ENCODE peak calls at places on chromosome 7, in six cellular contexts. One of them, this sample, is unnamed.

GRCh38 chr7:149608168-149608567 is 110.6 kb upstream of the ZNF746 start:
- DNase-seq in stomach: no peak
- DNase-seq in ovary: no peak
- DNase-seq in AG04450: no peak
- DNase-seq in neural crest cell: no peak
- DNase-seq in PC-3: no peak
- DNase-seq in this sample: no peak

GRCh38 chr7:158018971-158019645 is 568.5 kb downstream of the PTPRN2 start:
- DNase-seq in ovary: no peak
- DNase-seq in AG04450: no peak
- DNase-seq in PC-3: no peak
- DNase-seq in neural crest cell: no peak
- DNase-seq in stomach: peak
- DNase-seq in this sample: no peak

GRCh38 chr7:26399309-26399610 is 107.6 kb downstream of the SNX10 start:
- DNase-seq in AG04450: no peak
- DNase-seq in neural crest cell: peak
- DNase-seq in PC-3: peak
- DNase-seq in ovary: peak
- DNase-seq in stomach: peak
- DNase-seq in this sample: peak

GRCh38 chr7:266851-267840 is 22.8 kb upstream of the FOXL3 start:
- DNase-seq in neural crest cell: peak
- DNase-seq in PC-3: peak
- DNase-seq in AG04450: no peak
- DNase-seq in stomach: peak
- DNase-seq in ovary: peak
- DNase-seq in this sample: no peak

GRCh38 chr7:91657386-91658120 is 222.9 kb downstream of the MTERF1 start:
- DNase-seq in ovary: no peak
- DNase-seq in PC-3: peak
- DNase-seq in AG04450: no peak
- DNase-seq in stomach: no peak
- DNase-seq in neural crest cell: no peak
- DNase-seq in this sample: peak

GRCh38 chr7:94654764-94655561 is 970 bp downstream of the SGCE start:
- DNase-seq in stomach: no peak
- DNase-seq in neural crest cell: peak
- DNase-seq in ovary: peak
- DNase-seq in PC-3: peak
- DNase-seq in AG04450: no peak
- DNase-seq in this sample: peak

GRCh38 chr7:7943951-7944350 is 24.6 kb upstream of the GLCCI1 start:
- DNase-seq in AG04450: no peak
- DNase-seq in ovary: no peak
- DNase-seq in neural crest cell: no peak
- DNase-seq in stomach: no peak
- DNase-seq in PC-3: no peak
- DNase-seq in this sample: no peak

GRCh38 chr7:112059675-112060074 is 146.5 kb downstream of the DOCK4 start:
- DNase-seq in neural crest cell: no peak
- DNase-seq in AG04450: no peak
- DNase-seq in stomach: no peak
- DNase-seq in ovary: no peak
- DNase-seq in PC-3: no peak
- DNase-seq in this sample: no peak

GRCh38 chr7:31744294-31744874 is 57.4 kb downstream of the PPP1R17 start:
- DNase-seq in neural crest cell: peak
- DNase-seq in AG04450: peak
- DNase-seq in ovary: peak
- DNase-seq in PC-3: peak
- DNase-seq in stomach: peak
- DNase-seq in this sample: peak

GRCh38 chr7:147485660-147486210 is 1104.8 kb upstream of the C7orf33 start:
- DNase-seq in ovary: no peak
- DNase-seq in stomach: no peak
- DNase-seq in AG04450: no peak
- DNase-seq in neural crest cell: no peak
- DNase-seq in PC-3: peak
- DNase-seq in this sample: no peak

GRCh38 chr7:77327932-77328628 is 88.1 kb downstream of the GSAP start:
- DNase-seq in PC-3: peak
- DNase-seq in stomach: no peak
- DNase-seq in AG04450: no peak
- DNase-seq in neural crest cell: no peak
- DNase-seq in ovary: no peak
- DNase-seq in this sample: peak

GRCh38 chr7:131557521-131558385 is 1.3 kb upstream of the PODXL start:
- DNase-seq in PC-3: peak
- DNase-seq in AG04450: no peak
- DNase-seq in stomach: peak
- DNase-seq in neural crest cell: peak
- DNase-seq in ovary: peak
- DNase-seq in this sample: no peak

GRCh38 chr7:88546808-88547207 is 212.7 kb upstream of the ZNF804B start:
- DNase-seq in neural crest cell: no peak
- DNase-seq in ovary: no peak
- DNase-seq in PC-3: peak
- DNase-seq in stomach: no peak
- DNase-seq in AG04450: no peak
- DNase-seq in this sample: peak

GRCh38 chr7:34087892-34088891 is 182.9 kb downstream of the BMPER start:
- DNase-seq in stomach: peak
- DNase-seq in neural crest cell: peak
- DNase-seq in AG04450: no peak
- DNase-seq in PC-3: peak
- DNase-seq in ovary: no peak
- DNase-seq in this sample: peak
- TF ChIP-seq CTCF in stomach: no peak
- TF ChIP-seq CTCF in neural crest cell: peak
- TF ChIP-seq CTCF in AG04450: peak
- TF ChIP-seq CTCF in PC-3: peak
- TF ChIP-seq CTCF in ovary: no peak
- TF ChIP-seq CTCF in this sample: peak

GRCh38 chr7:134318443-134318842 is 1.7 kb upstream of the SLC35B4 start:
- DNase-seq in ovary: no peak
- DNase-seq in AG04450: no peak
- DNase-seq in neural crest cell: no peak
- DNase-seq in PC-3: no peak
- DNase-seq in stomach: no peak
- DNase-seq in this sample: no peak

GRCh38 chr7:134317434-134317833 is 704 bp upstream of the SLC35B4 start:
- DNase-seq in neural crest cell: no peak
- DNase-seq in ovary: no peak
- DNase-seq in PC-3: peak
- DNase-seq in stomach: no peak
- DNase-seq in AG04450: no peak
- DNase-seq in this sample: no peak

GRCh38 chr7:134315679-134316538 is 821 bp downstream of the SLC35B4 start:
- DNase-seq in AG04450: no peak
- DNase-seq in ovary: peak
- DNase-seq in neural crest cell: no peak
- DNase-seq in PC-3: peak
- DNase-seq in stomach: no peak
- DNase-seq in this sample: peak

GRCh38 chr7:134313543-134313942 is 3.2 kb downstream of the SLC35B4 start:
- DNase-seq in AG04450: no peak
- DNase-seq in PC-3: no peak
- DNase-seq in ovary: no peak
- DNase-seq in neural crest cell: no peak
- DNase-seq in stomach: no peak
- DNase-seq in this sample: no peak

GRCh38 chr7:134316539-134317344 is at the start of gene SLC35B4:
- DNase-seq in stomach: peak
- DNase-seq in ovary: peak
- DNase-seq in neural crest cell: peak
- DNase-seq in AG04450: peak
- DNase-seq in PC-3: peak
- DNase-seq in this sample: peak
- TF ChIP-seq CTCF in stomach: no peak
- TF ChIP-seq CTCF in ovary: no peak
- TF ChIP-seq CTCF in neural crest cell: peak
- TF ChIP-seq CTCF in AG04450: peak
- TF ChIP-seq CTCF in PC-3: no peak
- TF ChIP-seq CTCF in this sample: peak

GRCh38 chr7:156088115-156088514 is 275.9 kb upstream of the SHH start:
- DNase-seq in AG04450: no peak
- DNase-seq in PC-3: no peak
- DNase-seq in ovary: no peak
- DNase-seq in neural crest cell: no peak
- DNase-seq in stomach: no peak
- DNase-seq in this sample: no peak

GRCh38 chr7:156091515-156092080 is 279.3 kb upstream of the SHH start:
- DNase-seq in ovary: no peak
- DNase-seq in neural crest cell: no peak
- DNase-seq in stomach: no peak
- DNase-seq in PC-3: no peak
- DNase-seq in AG04450: no peak
- DNase-seq in this sample: no peak

GRCh38 chr7:156090988-156091387 is 278.7 kb upstream of the SHH start:
- DNase-seq in ovary: no peak
- DNase-seq in neural crest cell: no peak
- DNase-seq in PC-3: no peak
- DNase-seq in AG04450: no peak
- DNase-seq in stomach: no peak
- DNase-seq in this sample: no peak

GRCh38 chr7:156092307-156092706 is 280.0 kb upstream of the SHH start:
- DNase-seq in ovary: no peak
- DNase-seq in AG04450: no peak
- DNase-seq in PC-3: no peak
- DNase-seq in neural crest cell: no peak
- DNase-seq in stomach: no peak
- DNase-seq in this sample: no peak

GRCh38 chr7:156089222-156089621 is 277.0 kb upstream of the SHH start:
- DNase-seq in neural crest cell: no peak
- DNase-seq in AG04450: no peak
- DNase-seq in ovary: no peak
- DNase-seq in stomach: no peak
- DNase-seq in PC-3: no peak
- DNase-seq in this sample: no peak
- TF ChIP-seq CTCF in neural crest cell: no peak
- TF ChIP-seq CTCF in AG04450: no peak
- TF ChIP-seq CTCF in ovary: no peak
- TF ChIP-seq CTCF in stomach: no peak
- TF ChIP-seq CTCF in PC-3: no peak
- TF ChIP-seq CTCF in this sample: no peak

GRCh38 chr7:34075543-34075942 is 170.2 kb downstream of the BMPER start:
- DNase-seq in PC-3: no peak
- DNase-seq in ovary: no peak
- DNase-seq in stomach: no peak
- DNase-seq in neural crest cell: no peak
- DNase-seq in AG04450: no peak
- DNase-seq in this sample: no peak
- TF ChIP-seq CTCF in PC-3: no peak
- TF ChIP-seq CTCF in ovary: no peak
- TF ChIP-seq CTCF in stomach: no peak
- TF ChIP-seq CTCF in neural crest cell: no peak
- TF ChIP-seq CTCF in AG04450: no peak
- TF ChIP-seq CTCF in this sample: no peak

GRCh38 chr7:135758531-135758932 is 9.9 kb upstream of the FAM180A start:
- DNase-seq in PC-3: no peak
- DNase-seq in stomach: no peak
- DNase-seq in AG04450: no peak
- DNase-seq in neural crest cell: no peak
- DNase-seq in ovary: no peak
- DNase-seq in this sample: peak
- TF ChIP-seq CTCF in PC-3: no peak
- TF ChIP-seq CTCF in stomach: no peak
- TF ChIP-seq CTCF in AG04450: no peak
- TF ChIP-seq CTCF in neural crest cell: no peak
- TF ChIP-seq CTCF in ovary: no peak
- TF ChIP-seq CTCF in this sample: no peak

DNA sequence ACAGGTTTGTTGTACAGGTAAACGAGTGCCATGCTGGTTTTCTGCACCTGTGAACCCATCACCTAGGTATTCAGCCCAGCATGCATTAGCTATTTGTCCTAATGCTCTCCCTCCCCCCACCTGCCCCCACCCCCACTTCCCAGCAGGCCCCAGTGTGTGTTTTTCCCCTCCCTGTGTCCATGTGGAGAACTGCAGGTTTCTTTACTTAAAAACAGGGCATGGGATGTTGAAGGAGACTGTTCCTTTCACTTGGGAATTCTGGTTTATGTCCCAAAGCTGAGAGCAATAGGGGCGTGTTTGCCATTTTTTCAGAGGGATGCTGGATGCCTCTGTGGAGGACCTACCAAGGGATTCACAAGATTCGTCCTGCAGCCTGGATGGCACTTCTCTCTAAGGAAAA is 135.8 kb downstream of the GALNT17 start:
- DNase-seq in neural crest cell: no peak
- DNase-seq in AG04450: no peak
- DNase-seq in ovary: no peak
- DNase-seq in stomach: no peak
- DNase-seq in PC-3: no peak
- DNase-seq in this sample: no peak
- TF ChIP-seq CTCF in neural crest cell: no peak
- TF ChIP-seq CTCF in AG04450: no peak
- TF ChIP-seq CTCF in ovary: no peak
- TF ChIP-seq CTCF in stomach: no peak
- TF ChIP-seq CTCF in PC-3: no peak
- TF ChIP-seq CTCF in this sample: no peak

GRCh38 chr7:67450171-67450570 is 453.5 kb downstream of the TYW1 start:
- DNase-seq in PC-3: no peak
- DNase-seq in ovary: no peak
- DNase-seq in stomach: no peak
- DNase-seq in AG04450: no peak
- DNase-seq in neural crest cell: no peak
- DNase-seq in this sample: no peak
- TF ChIP-seq CTCF in PC-3: no peak
- TF ChIP-seq CTCF in ovary: no peak
- TF ChIP-seq CTCF in stomach: no peak
- TF ChIP-seq CTCF in AG04450: no peak
- TF ChIP-seq CTCF in neural crest cell: no peak
- TF ChIP-seq CTCF in this sample: no peak